ENCODE peak calls at places on chromosomes 12 and 14, in four cellular contexts. P is H1, H is HepG2, N is K562. T is an unnamed sample.

GRCh38 chr12:85633491-85633890 is 202.7 kb downstream of the RASSF9 start:
- DNase-seq in P (no peak), H (no peak), N (no peak), T (no peak)

GRCh38 chr14:21526672-21527319 is 650 bp upstream of the SALL2 start:
- DNase-seq in P (peak), H (no peak), N (no peak), T (no peak)

GRCh38 chr12:113040722-113041168 is 15.8 kb upstream of the DTX1 start:
- DNase-seq in P (no peak), H (peak), N (no peak), T (no peak)

GRCh38 chr14:80393766-80394165 is 182.5 kb upstream of the DIO2 start:
- DNase-seq in P (no peak), H (no peak), N (no peak), T (no peak)

GRCh38 chr12:123059501-123059900 is 79.0 kb downstream of the ARL6IP4 start:
- DNase-seq in P (no peak), H (no peak), N (no peak), T (no peak)

GRCh38 chr12:54306925-54307731 is 6.3 kb upstream of the NFE2 start:
- DNase-seq in P (no peak), H (peak), N (peak), T (no peak)

GRCh38 chr14:20606190-20606901 is 15.2 kb upstream of the RNASE12 start:
- DNase-seq in P (no peak), H (peak), N (no peak), T (no peak)

GRCh38 chr14:25444381-25444780 is 394.4 kb upstream of the STXBP6 start:
- DNase-seq in P (no peak), H (no peak), N (no peak), T (no peak)

GRCh38 chr12:86917121-86917520 is 660.9 kb upstream of the MGAT4C start:
- DNase-seq in P (peak), H (no peak), N (no peak), T (no peak)

GRCh38 chr12:75712223-75712622 is 200.8 kb upstream of the KRR1 start:
- DNase-seq in P (no peak), H (peak), N (no peak), T (no peak)

GRCh38 chr12:32566663-32567634 is 112.2 kb upstream of the DNM1L start:
- DNase-seq in P (peak), H (no peak), N (no peak), T (no peak)

GRCh38 chr14:34843011-34843554 is 32.1 kb downstream of the BAZ1A start:
- DNase-seq in P (no peak), H (peak), N (peak), T (peak)

DNA sequence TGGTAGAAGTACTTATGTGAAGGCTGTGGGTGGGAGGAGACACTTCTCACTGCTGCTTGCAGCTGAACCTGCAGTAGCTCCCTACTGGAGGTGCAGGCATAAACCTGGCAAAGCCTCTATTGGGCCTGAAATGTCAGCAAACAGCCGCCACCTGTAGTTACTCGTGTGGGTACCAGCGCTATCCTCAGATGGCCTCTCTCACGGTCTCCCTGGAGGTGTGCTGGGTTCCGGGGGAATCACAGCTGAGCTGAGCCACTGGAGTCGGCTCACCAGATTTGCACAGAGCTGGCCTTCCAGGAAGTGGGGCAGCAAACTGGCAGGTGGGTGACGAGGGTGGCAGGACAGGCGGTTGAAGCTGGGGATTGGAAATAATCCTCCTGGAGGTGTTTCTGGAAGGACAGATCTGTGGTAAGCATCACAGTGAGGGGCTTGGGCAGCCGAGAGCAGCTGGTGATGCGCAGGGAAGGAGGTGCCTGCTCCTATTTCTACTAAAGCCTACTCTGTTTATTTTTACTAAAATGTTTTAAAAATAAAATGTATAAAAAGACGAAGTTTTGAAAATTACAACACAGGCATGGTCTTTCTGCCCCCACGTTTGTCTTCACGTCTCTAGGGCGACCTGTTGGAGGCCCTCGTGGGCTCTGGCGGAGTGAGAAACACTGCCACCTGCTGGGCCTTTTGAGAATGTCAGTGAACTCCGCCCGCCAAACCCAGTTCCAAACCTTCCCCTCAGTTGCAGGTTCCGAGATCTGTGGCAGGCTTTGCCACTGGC is 67.8 kb upstream of the PLEKHG3 start:
- DNase-seq in P (peak), H (peak), N (peak), T (no peak)
- TF ChIP-seq HDAC6 in P (no peak), H (no peak), N (no peak), T (no peak)

DNA sequence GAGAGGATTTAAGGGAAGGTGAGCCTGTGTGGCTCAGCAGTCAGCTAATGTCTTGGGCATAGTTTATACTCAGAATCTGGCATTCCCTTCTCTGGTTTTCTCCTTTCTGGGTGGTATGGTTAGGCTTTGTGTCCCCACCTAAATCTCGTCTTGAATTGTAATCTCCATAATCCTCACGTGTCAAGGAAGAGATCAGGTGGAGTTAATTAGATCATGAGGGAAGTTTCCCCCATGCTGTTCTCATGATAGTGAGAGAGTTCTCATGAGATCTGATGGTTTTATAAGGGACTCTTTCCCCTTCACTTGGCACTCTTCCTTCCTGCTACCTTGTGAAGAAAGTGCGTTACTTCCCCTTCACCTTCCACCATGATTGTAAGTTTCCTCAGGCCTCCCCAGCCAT is 169.8 kb upstream of the PELI2 start:
- DNase-seq in P (no peak), H (no peak), N (no peak), T (no peak)
- TF ChIP-seq HDAC6 in P (no peak), H (no peak), N (no peak), T (no peak)

GRCh38 chr12:120054293-120054692 is 62.3 kb downstream of the RAB35 start:
- DNase-seq in P (no peak), H (no peak), N (no peak), T (no peak)

GRCh38 chr12:120055231-120055630 is 61.3 kb downstream of the RAB35 start:
- DNase-seq in P (no peak), H (no peak), N (no peak), T (no peak)

GRCh38 chr12:120060196-120060595 is 56.4 kb downstream of the RAB35 start:
- DNase-seq in P (no peak), H (no peak), N (no peak), T (no peak)

GRCh38 chr12:120055639-120056038 is 60.9 kb downstream of the RAB35 start:
- DNase-seq in P (no peak), H (peak), N (no peak), T (no peak)

GRCh38 chr12:120056739-120057138 is 59.8 kb downstream of the RAB35 start:
- DNase-seq in P (no peak), H (no peak), N (no peak), T (no peak)
- TF ChIP-seq HDAC6 in P (no peak), H (no peak), N (no peak), T (no peak)

GRCh38 chr12:6958609-6959375 is 7.6 kb downstream of the PTPN6 start:
- DNase-seq in P (no peak), H (no peak), N (no peak), T (no peak)

GRCh38 chr12:6959376-6960290 is 8.5 kb downstream of the PTPN6 start:
- DNase-seq in P (no peak), H (no peak), N (no peak), T (no peak)

GRCh38 chr12:6961695-6962284 is 8.7 kb downstream of the PHB2 start:
- DNase-seq in P (no peak), H (peak), N (peak), T (no peak)

GRCh38 chr12:6961278-6961694 is 9.2 kb downstream of the PHB2 start:
- DNase-seq in P (no peak), H (no peak), N (peak), T (no peak)

GRCh38 chr12:6960291-6961277 is 9.4 kb downstream of the PTPN6 start:
- DNase-seq in P (no peak), H (no peak), N (no peak), T (no peak)
- TF ChIP-seq HDAC6 in P (no peak), H (no peak), N (no peak), T (no peak)

GRCh38 chr12:13982010-13982409 is 608 bp upstream of the GRIN2B start:
- DNase-seq in P (no peak), H (no peak), N (peak), T (no peak)
- TF ChIP-seq HDAC6 in P (no peak), H (no peak), N (no peak), T (no peak)

GRCh38 chr12:104355630-104356029 is 52.1 kb downstream of the EID3 start:
- DNase-seq in P (no peak), H (no peak), N (no peak), T (no peak)

GRCh38 chr12:104358353-104359003 is 54.9 kb downstream of the EID3 start:
- DNase-seq in P (no peak), H (peak), N (peak), T (peak)

GRCh38 chr12:104357431-104357952 is 54.0 kb downstream of the EID3 start:
- DNase-seq in P (no peak), H (no peak), N (no peak), T (no peak)

GRCh38 chr12:104354868-104355570 is 51.5 kb downstream of the EID3 start:
- DNase-seq in P (no peak), H (no peak), N (no peak), T (no peak)

DNA sequence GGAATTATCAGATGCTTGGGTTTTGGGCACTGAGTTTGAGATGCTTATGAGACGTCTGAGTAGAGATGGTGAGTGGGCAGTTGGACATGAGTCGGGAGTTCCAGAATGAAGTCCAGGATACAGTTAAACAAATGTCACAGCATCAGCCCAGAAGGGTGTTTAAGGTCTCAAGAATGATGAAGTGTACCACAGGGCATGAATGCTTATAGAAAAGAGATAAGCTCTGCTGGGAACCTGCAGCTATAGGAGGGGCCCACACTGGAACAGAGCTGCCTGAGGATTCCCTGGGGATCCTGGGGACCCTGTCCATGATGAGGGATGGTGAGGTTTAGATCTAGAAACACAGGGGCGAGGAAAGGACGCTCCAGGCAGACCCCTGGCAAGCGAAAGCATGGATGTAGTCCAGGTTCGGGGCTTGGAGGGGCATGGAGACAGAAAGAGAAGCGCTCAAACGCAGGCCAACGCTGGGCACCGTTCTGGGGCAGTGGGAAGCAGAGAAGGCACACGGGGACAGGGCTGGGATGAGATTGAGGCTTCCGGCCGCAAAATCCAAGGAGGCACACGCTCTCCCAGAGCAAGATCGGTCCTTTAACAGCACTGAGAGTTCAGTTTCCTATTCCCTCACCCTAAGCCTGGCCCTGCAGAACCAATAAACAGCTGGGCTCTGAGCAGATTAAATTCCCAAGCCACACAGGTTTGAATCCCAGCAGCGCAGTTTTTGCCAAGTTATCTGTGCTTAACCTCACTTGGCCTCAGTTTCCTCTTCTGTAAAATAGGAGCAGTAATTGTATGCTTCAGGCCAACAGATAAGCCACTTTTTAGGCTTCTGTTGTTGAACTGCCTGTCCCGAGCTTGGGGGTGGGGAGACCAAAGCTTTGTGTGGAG is 52.9 kb downstream of the EID3 start:
- DNase-seq in P (no peak), H (no peak), N (no peak), T (no peak)
- TF ChIP-seq HDAC6 in P (no peak), H (no peak), N (no peak), T (no peak)

GRCh38 chr12:127628655-127629054 is 638.3 kb upstream of the TMEM132C start:
- DNase-seq in P (no peak), H (no peak), N (no peak), T (no peak)
- TF ChIP-seq HDAC6 in P (no peak), H (no peak), N (no peak), T (no peak)

DNA sequence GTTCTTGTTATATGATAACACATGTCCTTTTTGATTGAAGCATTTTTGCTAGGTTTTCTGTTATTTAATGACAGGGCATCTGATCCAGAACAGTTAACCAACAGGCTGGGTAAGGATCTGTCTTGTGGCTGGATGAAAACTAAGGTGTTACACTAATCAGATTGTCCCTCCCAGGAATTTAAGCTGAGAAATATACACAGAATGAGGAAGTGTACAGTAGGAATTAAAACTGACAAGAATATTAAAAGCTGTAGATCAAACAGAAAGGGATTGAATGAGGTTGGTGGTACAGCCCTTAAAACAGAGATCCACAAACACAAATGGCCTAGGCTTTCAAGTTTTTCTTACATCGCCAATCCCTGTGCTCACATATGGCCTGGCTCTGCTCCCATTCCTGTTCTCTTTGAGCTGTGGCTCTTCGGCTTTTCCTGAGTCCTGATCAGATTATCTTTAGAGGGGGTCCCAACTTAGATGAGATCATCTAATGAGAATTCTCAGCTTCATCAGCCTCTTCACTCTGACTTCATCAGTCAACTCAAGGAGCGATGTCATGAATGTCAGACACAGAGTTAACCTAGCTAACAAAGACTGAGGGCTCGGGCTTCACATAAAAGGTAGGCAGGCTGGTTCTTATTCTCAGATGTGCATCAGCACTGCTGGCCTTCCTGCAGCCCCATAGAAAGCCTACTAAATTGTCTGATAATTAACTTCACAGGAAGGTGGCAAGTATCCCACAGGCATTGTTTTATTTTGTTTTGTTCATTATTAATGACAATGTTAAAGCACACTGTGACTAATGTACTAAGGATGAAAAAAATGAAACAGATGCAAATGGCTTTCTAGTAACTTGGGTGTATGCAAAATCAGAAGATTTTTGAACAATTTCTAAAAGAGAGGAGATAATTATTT is 11.4 kb downstream of the PYGL start:
- DNase-seq in P (no peak), H (no peak), N (no peak), T (no peak)
- TF ChIP-seq HDAC6 in P (no peak), H (no peak), N (no peak), T (no peak)

DNA sequence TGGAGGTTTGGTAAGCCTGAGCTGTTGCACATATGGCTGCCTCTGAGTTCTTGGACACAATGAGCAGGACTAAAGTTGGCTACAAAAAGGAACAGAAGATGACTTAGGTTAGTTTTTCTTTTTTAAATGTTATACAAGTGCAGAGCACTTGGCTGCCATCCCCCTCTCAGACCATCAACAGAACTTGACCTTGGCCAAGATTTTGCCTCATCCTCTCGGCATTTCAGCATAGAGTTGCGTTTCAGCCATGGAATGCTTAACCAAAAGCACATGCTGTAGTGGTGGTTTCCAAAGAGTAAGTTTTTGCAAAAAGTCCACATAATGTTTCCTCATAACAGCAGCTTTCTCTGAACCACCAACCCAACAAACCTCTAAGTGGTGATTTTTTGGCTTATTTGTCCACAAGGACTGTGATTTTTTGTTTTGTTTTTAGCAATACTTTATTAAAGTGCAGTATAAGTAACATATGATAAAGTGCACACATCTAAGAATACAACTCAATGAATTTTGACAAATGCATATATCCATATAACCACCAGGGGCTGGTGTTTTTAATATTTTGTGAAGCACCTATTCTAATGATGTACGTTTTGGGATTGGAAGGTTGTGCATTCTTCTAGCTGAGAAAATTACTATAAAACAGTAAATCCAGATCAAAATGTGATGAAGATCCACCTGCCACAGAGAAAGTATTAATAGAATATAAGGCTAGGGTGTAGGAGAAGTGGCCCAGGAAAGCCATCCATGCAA is 12.1 kb upstream of the GALNT16 start:
- DNase-seq in P (no peak), H (no peak), N (no peak), T (no peak)
- TF ChIP-seq HDAC6 in P (no peak), H (no peak), N (no peak), T (no peak)

GRCh38 chr12:87930652-87931051 is 98.5 kb downstream of the C12orf50 start:
- DNase-seq in P (no peak), H (no peak), N (no peak), T (no peak)

GRCh38 chr12:87929346-87929745 is 99.9 kb downstream of the C12orf50 start:
- DNase-seq in P (no peak), H (no peak), N (no peak), T (no peak)

GRCh38 chr12:87935216-87935615 is 94.0 kb downstream of the C12orf50 start:
- DNase-seq in P (no peak), H (no peak), N (no peak), T (no peak)

GRCh38 chr12:87930033-87930432 is 99.2 kb downstream of the C12orf50 start:
- DNase-seq in P (no peak), H (no peak), N (no peak), T (no peak)

GRCh38 chr12:87931764-87932163 is 97.4 kb downstream of the C12orf50 start:
- DNase-seq in P (no peak), H (no peak), N (no peak), T (no peak)
- TF ChIP-seq HDAC6 in P (no peak), H (no peak), N (no peak), T (no peak)

T was measured in GM12878.